ENCODE peak calls at places on chromosome 15, in four cellular contexts. W is GM13977, E is iris pigment epithelial cell, U is RWPE1. Z is an unnamed sample.

GRCh38 chr15:66459818-66460615 is 37.5 kb downstream of the SNAPC5 start:
- DNase-seq in W (no peak), E (peak), U (peak), Z (no peak)

GRCh38 chr15:61871926-61872522 is 188.2 kb downstream of the VPS13C start:
- DNase-seq in W (peak), E (peak), U (peak), Z (peak)

GRCh38 chr15:61447981-61448380 is 218.9 kb upstream of the RORA start:
- DNase-seq in W (no peak), E (no peak), U (no peak), Z (no peak)

GRCh38 chr15:66142341-66142740 is 111.2 kb downstream of the MEGF11 start:
- DNase-seq in W (no peak), E (no peak), U (no peak), Z (no peak)

GRCh38 chr15:68652141-68652540 is 73.3 kb downstream of the CORO2B start:
- DNase-seq in W (no peak), E (no peak), U (no peak), Z (no peak)

GRCh38 chr15:69035205-69035917 is 20.9 kb downstream of the NOX5 start:
- DNase-seq in W (no peak), E (no peak), U (no peak), Z (no peak)

GRCh38 chr15:90838066-90838465 is 30.3 kb upstream of the FURIN start:
- DNase-seq in W (peak), E (no peak), U (no peak), Z (no peak)

GRCh38 chr15:54082836-54083492 is 104.7 kb downstream of the UNC13C start:
- DNase-seq in W (peak), E (peak), U (peak), Z (peak)

GRCh38 chr15:42360535-42361112 is 1.3 kb downstream of the CAPN3 start:
- DNase-seq in W (no peak), E (no peak), U (no peak), Z (no peak)

GRCh38 chr15:63943829-63944680 is 102.2 kb downstream of the DAPK2 start:
- DNase-seq in W (no peak), E (no peak), U (no peak), Z (no peak)

GRCh38 chr15:52093539-52094502 is 18.8 kb downstream of the BCL2L10 start:
- DNase-seq in W (no peak), E (peak), U (peak), Z (no peak)

GRCh38 chr15:48617619-48618018 is 27.9 kb downstream of the FBN1 start:
- DNase-seq in W (no peak), E (peak), U (no peak), Z (no peak)

GRCh38 chr15:67303490-67304363 is 49.1 kb downstream of the IQCH start:
- DNase-seq in W (peak), E (peak), U (peak), Z (peak)

GRCh38 chr15:84928843-84929168 is 44.3 kb downstream of the SLC28A1 start:
- DNase-seq in W (no peak), E (no peak), U (no peak), Z (no peak)

GRCh38 chr15:89197503-89197971 is 23.8 kb downstream of the RLBP1 start:
- DNase-seq in W (no peak), E (no peak), U (peak), Z (no peak)

GRCh38 chr15:67574981-67575632 is 32.6 kb downstream of the MAP2K5 start:
- DNase-seq in W (no peak), E (peak), U (no peak), Z (no peak)

GRCh38 chr15:59174846-59175831 is 31.5 kb upstream of the LDHAL6B start:
- DNase-seq in W (peak), E (peak), U (no peak), Z (peak)

GRCh38 chr15:50247819-50248650 is 17.5 kb downstream of the HDC start:
- DNase-seq in W (peak), E (peak), U (no peak), Z (peak)

GRCh38 chr15:68417897-68418296 is 14.1 kb downstream of the ITGA11 start:
- DNase-seq in W (no peak), E (no peak), U (no peak), Z (no peak)

GRCh38 chr15:33871911-33872760 is 96.2 kb upstream of the CHRM5 start:
- DNase-seq in W (no peak), E (peak), U (no peak), Z (no peak)

GRCh38 chr15:68408526-68408925 is 23.4 kb downstream of the ITGA11 start:
- DNase-seq in W (no peak), E (no peak), U (no peak), Z (no peak)

GRCh38 chr15:78205337-78205736 is 29.0 kb downstream of the ACSBG1 start:
- DNase-seq in W (no peak), E (no peak), U (no peak), Z (no peak)

GRCh38 chr15:78087944-78088772 is 4.2 kb upstream of the SH2D7 start:
- DNase-seq in W (no peak), E (no peak), U (no peak), Z (no peak)

GRCh38 chr15:36571301-36571700 is 8.1 kb upstream of the CDIN1 start:
- DNase-seq in W (no peak), E (peak), U (no peak), Z (no peak)

GRCh38 chr15:43483306-43484128 is 9.4 kb downstream of the TP53BP1 start:
- DNase-seq in W (no peak), E (peak), U (no peak), Z (no peak)

GRCh38 chr15:94246016-94246415 is 14.7 kb downstream of the MCTP2 start:
- DNase-seq in W (no peak), E (no peak), U (no peak), Z (no peak)

GRCh38 chr15:88699861-88700260 is 61.0 kb downstream of the ISG20 start:
- DNase-seq in W (no peak), E (no peak), U (no peak), Z (no peak)

GRCh38 chr15:88440021-88440420 is 27.2 kb downstream of the MRPL46 start:
- DNase-seq in W (no peak), E (peak), U (peak), Z (no peak)

GRCh38 chr15:31333820-31334219 is 7.2 kb downstream of the KLF13 start:
- DNase-seq in W (no peak), E (no peak), U (no peak), Z (no peak)

GRCh38 chr15:27475395-27475794 is 504.4 kb downstream of the GABRG3 start:
- DNase-seq in W (no peak), E (no peak), U (no peak), Z (no peak)

GRCh38 chr15:67110958-67111864 is 45.8 kb downstream of the SMAD3 start:
- DNase-seq in W (no peak), E (peak), U (no peak), Z (no peak)

GRCh38 chr15:29612701-29613100 is 209.6 kb downstream of the TJP1 start:
- DNase-seq in W (no peak), E (peak), U (no peak), Z (no peak)

GRCh38 chr15:85482896-85483295 is 102.5 kb downstream of the AKAP13 start:
- DNase-seq in W (no peak), E (peak), U (no peak), Z (no peak)

GRCh38 chr15:66789029-66790025 is 87.3 kb downstream of the SMAD6 start:
- DNase-seq in W (no peak), E (peak), U (no peak), Z (no peak)

GRCh38 chr15:99130314-99130713 is 25.4 kb downstream of the SYNM start:
- DNase-seq in W (no peak), E (no peak), U (no peak), Z (no peak)

GRCh38 chr15:52796228-52796521 is 6.0 kb upstream of the ONECUT1 start:
- DNase-seq in W (peak), E (no peak), U (no peak), Z (no peak)

Z was measured in GM13976.